ENCODE peak calls at places on chromosomes 1 and 21, in six cellular contexts. H is body of pancreas, T is posterior cingulate gyrus, E is ovary, O is SHP77, A is left ventricle myocardium inferior. U is an unnamed sample.

GRCh38 chr1:167060141-167061072 is 29.8 kb downstream of the GPA33 start:
- DNase-seq in E (no peak), T (no peak), O (no peak), A (no peak), H (no peak), U (no peak)

GRCh38 chr1:20476260-20477038 is 9.6 kb downstream of the CAMK2N1 start:
- DNase-seq in T (peak), O (peak), H (peak), E (peak), A (peak), U (peak)

GRCh38 chr1:56135069-56135863 is 444.1 kb downstream of the PLPP3 start:
- DNase-seq in O (no peak), E (no peak), H (no peak), T (no peak), A (no peak), U (no peak)

GRCh38 chr1:230199034-230199433 is 132.0 kb downstream of the GALNT2 start:
- DNase-seq in H (no peak), E (no peak), T (no peak), O (no peak), A (no peak), U (no peak)

GRCh38 chr1:234969630-234970370 is 158.8 kb downstream of the TOMM20 start:
- DNase-seq in O (peak), H (peak), T (peak), E (peak), A (peak), U (peak)

GRCh38 chr1:113783254-113784103 is 24.2 kb upstream of the PHTF1 start:
- DNase-seq in A (no peak), H (no peak), E (no peak), T (no peak), O (no peak), U (no peak)

GRCh38 chr1:905071-905749 is 18.5 kb upstream of the SAMD11 start:
- DNase-seq in T (peak), A (peak), H (peak), E (peak), O (no peak), U (peak)

GRCh38 chr1:13469343-13469742 is 44.5 kb downstream of the LRRC38 start:
- DNase-seq in E (no peak), O (peak), A (peak), H (no peak), T (no peak), U (peak)

GRCh38 chr1:244241438-244241837 is 190.4 kb downstream of the ZBTB18 start:
- DNase-seq in E (no peak), T (no peak), O (no peak), H (no peak), A (no peak), U (no peak)

GRCh38 chr1:230040440-230040839 is 26.6 kb upstream of the GALNT2 start:
- DNase-seq in T (no peak), E (no peak), O (no peak), A (no peak), H (no peak), U (no peak)

GRCh38 chr1:45230537-45230936 is 24.1 kb upstream of the ZSWIM5 start:
- DNase-seq in T (no peak), E (no peak), H (peak), A (no peak), O (no peak), U (no peak)

GRCh38 chr21:25689226-25689625 is 45.5 kb downstream of the ATP5PF start:
- DNase-seq in O (no peak), E (no peak), T (no peak), H (no peak), A (no peak), U (no peak)

GRCh38 chr1:171841931-171842723 is 829 bp downstream of the DNM3 start:
- DNase-seq in A (no peak), E (peak), O (peak), T (peak), H (peak), U (peak)